ENCODE peak calls at places on chromosomes 4 and X, in five cellular contexts. One of them, this sample, is unnamed.

GRCh38 chrX:152878976-152879755 is 18.7 kb upstream of the ZNF185 start:
- DNase-seq in PC-9: no peak
- DNase-seq in fibroblast of mammary gland: peak
- DNase-seq in epithelial cell of esophagus: peak
- DNase-seq in GM23338: no peak
- DNase-seq in this sample: no peak

GRCh38 chr4:173413043-173413442 is 14.1 kb upstream of the SCRG1 start:
- DNase-seq in PC-9: no peak
- DNase-seq in fibroblast of mammary gland: peak
- DNase-seq in epithelial cell of esophagus: peak
- DNase-seq in GM23338: no peak
- DNase-seq in this sample: no peak

GRCh38 chr4:73707269-73707875 is 33.0 kb upstream of the CXCL8 start:
- DNase-seq in epithelial cell of esophagus: no peak
- DNase-seq in fibroblast of mammary gland: no peak
- DNase-seq in GM23338: no peak
- DNase-seq in PC-9: no peak
- DNase-seq in this sample: no peak

GRCh38 chr4:37531156-37531555 is 155.0 kb downstream of the RELL1 start:
- DNase-seq in GM23338: no peak
- DNase-seq in epithelial cell of esophagus: no peak
- DNase-seq in fibroblast of mammary gland: no peak
- DNase-seq in PC-9: no peak
- DNase-seq in this sample: no peak

GRCh38 chr4:89283226-89283974 is 24.2 kb downstream of the GPRIN3 start:
- DNase-seq in GM23338: no peak
- DNase-seq in fibroblast of mammary gland: peak
- DNase-seq in epithelial cell of esophagus: peak
- DNase-seq in PC-9: no peak
- DNase-seq in this sample: no peak

GRCh38 chrX:53287493-53288138 is 6.2 kb upstream of the IQSEC2 start:
- DNase-seq in epithelial cell of esophagus: peak
- DNase-seq in GM23338: no peak
- DNase-seq in fibroblast of mammary gland: peak
- DNase-seq in PC-9: peak
- DNase-seq in this sample: no peak

GRCh38 chr4:184475096-184475461 is 729 bp upstream of the IRF2 start:
- DNase-seq in GM23338: peak
- DNase-seq in epithelial cell of esophagus: peak
- DNase-seq in fibroblast of mammary gland: peak
- DNase-seq in PC-9: no peak
- DNase-seq in this sample: no peak

GRCh38 chr4:138050601-138051000 is 191.5 kb downstream of the SLC7A11 start:
- DNase-seq in GM23338: peak
- DNase-seq in PC-9: no peak
- DNase-seq in fibroblast of mammary gland: no peak
- DNase-seq in epithelial cell of esophagus: no peak
- DNase-seq in this sample: no peak

GRCh38 chrX:12955882-12956703 is 18.8 kb upstream of the TMSB4X start:
- DNase-seq in PC-9: peak
- DNase-seq in GM23338: no peak
- DNase-seq in fibroblast of mammary gland: peak
- DNase-seq in epithelial cell of esophagus: peak
- DNase-seq in this sample: no peak
- H3K4me3 ChIP-seq in PC-9: peak
- H3K4me3 ChIP-seq in GM23338: no peak
- H3K4me3 ChIP-seq in fibroblast of mammary gland: no peak
- H3K4me3 ChIP-seq in epithelial cell of esophagus: no peak
- H3K4me3 ChIP-seq in this sample: no peak

GRCh38 chr4:176274441-176274840 is 5.4 kb upstream of the ASB5 start:
- DNase-seq in fibroblast of mammary gland: peak
- DNase-seq in GM23338: no peak
- DNase-seq in PC-9: peak
- DNase-seq in epithelial cell of esophagus: peak
- DNase-seq in this sample: peak

GRCh38 chr4:176273741-176274140 is 4.7 kb upstream of the ASB5 start:
- DNase-seq in GM23338: no peak
- DNase-seq in fibroblast of mammary gland: no peak
- DNase-seq in epithelial cell of esophagus: no peak
- DNase-seq in PC-9: no peak
- DNase-seq in this sample: no peak

GRCh38 chr4:176276710-176277109 is 7.7 kb upstream of the ASB5 start:
- DNase-seq in PC-9: no peak
- DNase-seq in fibroblast of mammary gland: no peak
- DNase-seq in epithelial cell of esophagus: peak
- DNase-seq in GM23338: no peak
- DNase-seq in this sample: no peak

GRCh38 chr4:176272799-176273198 is 3.8 kb upstream of the ASB5 start:
- DNase-seq in GM23338: no peak
- DNase-seq in PC-9: no peak
- DNase-seq in epithelial cell of esophagus: no peak
- DNase-seq in fibroblast of mammary gland: no peak
- DNase-seq in this sample: no peak

DNA sequence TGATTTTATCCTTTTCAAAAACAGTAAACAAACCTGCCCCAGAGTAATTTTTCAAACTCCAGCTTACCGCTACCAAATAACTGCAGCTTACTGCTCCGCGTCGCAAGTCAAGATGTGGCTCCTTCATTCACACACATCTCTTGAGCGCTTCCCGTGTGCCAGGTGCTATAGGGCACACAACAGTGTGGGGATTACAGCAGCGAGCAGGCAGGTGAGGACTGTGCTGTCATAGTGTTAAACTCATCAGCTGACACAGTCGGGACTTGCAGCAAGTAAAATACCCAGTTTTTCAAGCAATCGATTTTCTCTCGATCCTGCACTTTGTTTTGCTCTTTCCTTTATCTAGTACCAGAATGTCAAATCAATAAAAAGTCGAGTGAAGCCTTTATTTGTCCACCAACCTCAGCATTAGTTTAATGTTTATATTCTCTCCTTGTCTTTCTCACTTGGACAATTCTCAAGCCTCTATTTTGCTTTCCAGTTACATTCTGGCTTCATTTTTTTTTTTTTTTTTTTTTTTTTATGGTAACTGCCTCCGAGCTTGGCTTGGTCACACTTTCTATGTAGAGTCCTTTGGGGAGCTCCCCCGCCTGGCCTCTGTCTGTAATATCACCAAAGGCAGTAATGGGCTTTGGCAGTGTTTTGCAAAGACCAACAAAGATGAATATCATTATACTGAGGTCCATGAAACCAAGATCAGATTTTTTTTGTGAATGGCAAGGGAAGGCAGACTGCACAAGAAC is 8.3 kb upstream of the ASB5 start:
- DNase-seq in PC-9: peak
- DNase-seq in fibroblast of mammary gland: peak
- DNase-seq in GM23338: peak
- DNase-seq in epithelial cell of esophagus: peak
- DNase-seq in this sample: peak
- TF ChIP-seq CTCF in PC-9: peak
- TF ChIP-seq CTCF in fibroblast of mammary gland: peak
- TF ChIP-seq CTCF in GM23338: peak
- TF ChIP-seq CTCF in epithelial cell of esophagus: peak
- TF ChIP-seq CTCF in this sample: peak

DNA sequence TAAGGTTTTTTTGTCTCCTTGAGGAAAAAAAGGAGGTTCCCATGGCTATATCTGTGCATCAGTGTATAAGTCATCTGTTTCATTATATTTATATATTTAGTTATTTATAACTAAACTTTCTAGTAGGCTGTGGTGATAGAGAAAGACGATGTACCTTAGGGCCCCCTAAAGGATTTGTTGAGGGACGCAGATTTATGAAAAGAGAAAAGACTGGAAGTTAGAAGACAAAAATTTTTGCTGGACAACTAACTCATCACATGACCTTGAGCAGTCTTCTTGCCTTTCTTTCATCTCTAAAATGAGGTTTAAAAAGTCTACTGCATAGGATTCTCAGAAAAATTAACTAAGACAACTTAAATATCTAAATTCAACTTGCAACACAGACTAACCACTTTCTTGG is 6.1 kb downstream of the GASK1B start:
- DNase-seq in GM23338: no peak
- DNase-seq in epithelial cell of esophagus: no peak
- DNase-seq in fibroblast of mammary gland: peak
- DNase-seq in PC-9: no peak
- DNase-seq in this sample: no peak
- H3K4me3 ChIP-seq in GM23338: no peak
- H3K4me3 ChIP-seq in epithelial cell of esophagus: no peak
- H3K4me3 ChIP-seq in fibroblast of mammary gland: no peak
- H3K4me3 ChIP-seq in PC-9: no peak
- H3K4me3 ChIP-seq in this sample: no peak

GRCh38 chrX:113975441-113975840 is 608.4 kb upstream of the HTR2C start:
- DNase-seq in fibroblast of mammary gland: no peak
- DNase-seq in epithelial cell of esophagus: no peak
- DNase-seq in PC-9: no peak
- DNase-seq in GM23338: no peak
- DNase-seq in this sample: no peak

GRCh38 chrX:113980953-113981352 is 602.9 kb upstream of the HTR2C start:
- DNase-seq in epithelial cell of esophagus: no peak
- DNase-seq in GM23338: no peak
- DNase-seq in PC-9: no peak
- DNase-seq in fibroblast of mammary gland: no peak
- DNase-seq in this sample: no peak

GRCh38 chrX:113973706-113974105 is 610.2 kb upstream of the HTR2C start:
- DNase-seq in fibroblast of mammary gland: no peak
- DNase-seq in PC-9: no peak
- DNase-seq in GM23338: no peak
- DNase-seq in epithelial cell of esophagus: no peak
- DNase-seq in this sample: no peak

GRCh38 chrX:113982766-113983165 is 601.1 kb upstream of the HTR2C start:
- DNase-seq in fibroblast of mammary gland: no peak
- DNase-seq in GM23338: no peak
- DNase-seq in PC-9: no peak
- DNase-seq in epithelial cell of esophagus: no peak
- DNase-seq in this sample: peak

DNA sequence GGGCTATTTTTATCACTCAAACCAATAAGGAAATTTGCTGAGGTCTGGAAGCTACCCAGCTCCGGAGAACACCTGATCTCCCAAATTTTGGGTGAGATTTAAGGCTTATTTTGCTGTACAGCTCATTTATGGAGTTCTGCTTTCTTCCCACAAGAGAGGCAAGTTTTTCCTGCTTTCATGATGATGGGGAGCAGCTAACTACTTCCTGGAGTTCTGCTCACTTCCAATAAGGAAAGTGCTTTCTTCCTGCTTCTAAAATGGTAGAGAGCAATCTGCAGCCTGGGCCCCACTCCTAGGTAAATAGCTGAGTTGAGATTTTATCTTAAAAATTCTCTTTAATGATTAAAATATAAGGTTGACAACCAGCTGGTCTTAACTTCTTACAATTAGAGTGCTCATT is 606.0 kb upstream of the HTR2C start:
- DNase-seq in PC-9: no peak
- DNase-seq in epithelial cell of esophagus: no peak
- DNase-seq in GM23338: no peak
- DNase-seq in fibroblast of mammary gland: no peak
- DNase-seq in this sample: peak
- TF ChIP-seq CTCF in PC-9: no peak
- TF ChIP-seq CTCF in epithelial cell of esophagus: no peak
- TF ChIP-seq CTCF in GM23338: no peak
- TF ChIP-seq CTCF in fibroblast of mammary gland: no peak
- TF ChIP-seq CTCF in this sample: no peak

GRCh38 chr4:40176602-40177001 is 20.2 kb upstream of the RHOH start:
- DNase-seq in GM23338: peak
- DNase-seq in PC-9: no peak
- DNase-seq in fibroblast of mammary gland: no peak
- DNase-seq in epithelial cell of esophagus: no peak
- DNase-seq in this sample: no peak
- H3K4me3 ChIP-seq in GM23338: no peak
- H3K4me3 ChIP-seq in PC-9: no peak
- H3K4me3 ChIP-seq in fibroblast of mammary gland: peak
- H3K4me3 ChIP-seq in epithelial cell of esophagus: no peak
- H3K4me3 ChIP-seq in this sample: no peak